ENCODE peak calls at places on chromosome 2, in ten cellular contexts. H, X, B, Y, U, E, Q, S, L and A are unnamed samples.

GRCh38 chr2:232731470-232731869 is 34.3 kb downstream of the GIGYF2 start:
- DNase-seq in L (no peak), U (no peak), Y (no peak), Q (no peak), S (no peak), E (peak), B (no peak), H (no peak), X (no peak), A (no peak)

GRCh38 chr2:226903179-226903578 is 67.3 kb downstream of the RHBDD1 start:
- DNase-seq in E (peak), B (no peak), X (no peak), H (no peak), U (no peak), S (no peak), Y (no peak), L (no peak), Q (no peak), A (peak)

GRCh38 chr2:9230881-9231280 is 24.3 kb downstream of the ASAP2 start:
- DNase-seq in X (no peak), L (no peak), U (no peak), Y (no peak), H (no peak), B (no peak), E (no peak), S (no peak), Q (no peak), A (peak)

GRCh38 chr2:5609191-5609590 is 83.0 kb upstream of the SOX11 start:
- DNase-seq in Q (no peak), L (no peak), X (no peak), Y (no peak), S (no peak), H (no peak), B (no peak), U (no peak), E (no peak), A (no peak)

GRCh38 chr2:8607591-8607990 is 74.3 kb upstream of the ID2 start:
- DNase-seq in Y (no peak), Q (no peak), E (peak), S (no peak), B (no peak), X (no peak), U (no peak), H (no peak), L (peak), A (peak)

GRCh38 chr2:61318553-61318952 is 152.3 kb downstream of the USP34 start:
- DNase-seq in U (no peak), X (no peak), Q (no peak), S (no peak), L (no peak), B (no peak), E (no peak), H (no peak), Y (no peak), A (no peak)

GRCh38 chr2:3827673-3828575 is 124.5 kb downstream of the DCDC2C start:
- DNase-seq in B (no peak), S (no peak), U (no peak), Q (peak), Y (no peak), H (no peak), X (no peak), L (no peak), E (peak), A (no peak)

GRCh38 chr2:200447139-200447855 is 62.6 kb downstream of the KCTD18 start:
- DNase-seq in X (no peak), E (peak), B (no peak), Y (no peak), L (no peak), S (no peak), H (no peak), Q (no peak), U (no peak), A (no peak)

GRCh38 chr2:204116154-204116792 is 179.7 kb downstream of the ICOS start:
- DNase-seq in H (no peak), E (no peak), L (no peak), U (no peak), Y (no peak), B (no peak), S (no peak), Q (no peak), X (no peak), A (no peak)

GRCh38 chr2:150789376-150789905 is 302.0 kb upstream of the RND3 start:
- DNase-seq in L (no peak), E (no peak), H (no peak), U (no peak), Q (no peak), Y (no peak), S (no peak), B (no peak), X (no peak), A (no peak)

GRCh38 chr2:6443424-6443823 is 422.3 kb downstream of the CMPK2 start:
- DNase-seq in E (no peak), L (no peak), B (no peak), S (no peak), X (no peak), H (no peak), Y (no peak), Q (no peak), U (no peak), A (no peak)

GRCh38 chr2:204365778-204366177 is 179.5 kb upstream of the PARD3B start:
- DNase-seq in L (no peak), H (no peak), S (no peak), X (no peak), U (no peak), Q (no peak), E (no peak), Y (no peak), B (no peak), A (no peak)

GRCh38 chr2:159506179-159506578 is 110.2 kb downstream of the BAZ2B start:
- DNase-seq in H (no peak), Y (no peak), E (no peak), S (no peak), Q (no peak), L (no peak), X (no peak), B (no peak), U (no peak), A (no peak)

GRCh38 chr2:37776487-37776886 is 105.0 kb upstream of the CDC42EP3 start:
- DNase-seq in Y (no peak), L (no peak), E (peak), X (no peak), B (no peak), H (no peak), S (no peak), Q (no peak), U (no peak), A (peak)

GRCh38 chr2:8239402-8240127 is 442.3 kb upstream of the ID2 start:
- DNase-seq in S (no peak), Y (no peak), B (no peak), U (no peak), X (no peak), L (no peak), H (no peak), Q (no peak), E (no peak), A (no peak)